ENCODE peak calls at places on chromosomes 3 and 15, in ten cellular contexts. Y is SW480; S is NCI-H1092 treated with DMSO at 0.1 percent for 48 hours; D is substantia nigra; V is lower lobe of right lung; L is GM13976; C is naive B cell; J is LHCN-M2; P is activated CD4-positive, CD25-positive, alpha-beta regulatory T cell treated with anti-CD3 and anti-CD28 coated beads, Interleukin-2, amount 50 U/mL, for 16 hours; H is LoVo. B is an unnamed sample.

GRCh38 chr3:98954242-98954641 is 52.7 kb upstream of the DCBLD2 start:
- DNase-seq in V (no peak), J (no peak), S (no peak), L (no peak), C (no peak), Y (no peak), P (no peak), D (no peak), H (no peak), B (no peak)

GRCh38 chr3:149466192-149466591 is 8.3 kb upstream of the TM4SF4 start:
- DNase-seq in S (no peak), V (no peak), L (no peak), P (no peak), Y (no peak), D (no peak), J (peak; percentile 96), C (no peak), H (no peak), B (peak; percentile 7)

GRCh38 chr3:136270179-136270578 is 20.0 kb downstream of the PCCB start:
- DNase-seq in Y (no peak), C (no peak), V (no peak), D (no peak), J (no peak), S (no peak), L (peak; percentile 30), P (no peak), H (no peak), B (no peak)

GRCh38 chr3:63323766-63324165 is 45.7 kb downstream of the SYNPR start:
- DNase-seq in C (no peak), D (no peak), S (no peak), H (no peak), Y (no peak), P (no peak), L (no peak), J (no peak), V (no peak), B (no peak)

GRCh38 chr3:117523407-117523806 is 813.8 kb downstream of the TUSC7 start:
- DNase-seq in S (no peak), D (no peak), J (no peak), P (no peak), L (no peak), C (no peak), V (no peak), Y (no peak), H (no peak), B (no peak)

GRCh38 chr15:40240619-40241304 is 1.9 kb downstream of the PAK6 start:
- DNase-seq in Y (no peak), S (no peak), C (no peak), L (peak; percentile 34), D (no peak), V (no peak), P (no peak), J (no peak), H (no peak), B (peak; percentile 41)

GRCh38 chr3:195100903-195101591 is 169.9 kb downstream of the XXYLT1 start:
- DNase-seq in D (no peak), S (no peak), P (no peak), Y (no peak), V (peak; percentile 83), J (no peak), H (no peak), C (peak; percentile 71), L (peak; percentile 68), B (no peak)

GRCh38 chr15:71189723-71190122 is 74.5 kb downstream of the THSD4 start:
- DNase-seq in Y (no peak), H (no peak), J (no peak), L (no peak), C (no peak), S (no peak), P (no peak), V (no peak), D (no peak), B (no peak)

GRCh38 chr3:24235121-24235520 is 259.5 kb downstream of the THRB start:
- DNase-seq in D (no peak), L (no peak), J (no peak), Y (peak; percentile 43), C (no peak), H (peak; percentile 56), S (no peak), P (no peak), V (no peak), B (no peak)

GRCh38 chr15:55407631-55407948 is 569 bp downstream of the CCPG1 start:
- DNase-seq in H (peak; percentile 56), V (no peak), C (no peak), S (peak; percentile 34), D (no peak), Y (peak; percentile 43), L (peak; percentile 31), J (peak; percentile 47), P (no peak), B (no peak)

GRCh38 chr3:119305271-119305670 is 11.1 kb downstream of the ARHGAP31 start:
- DNase-seq in J (no peak), H (no peak), L (no peak), S (no peak), C (no peak), P (no peak), V (no peak), Y (no peak), D (no peak), B (no peak)

GRCh38 chr3:2856062-2856792 is 253.9 kb downstream of the IL5RA start:
- DNase-seq in S (no peak), J (no peak), L (no peak), V (no peak), D (no peak), Y (no peak), P (no peak), H (no peak), C (no peak), B (no peak)

GRCh38 chr3:134345202-134345601 is 29.0 kb downstream of the AMOTL2 start:
- DNase-seq in S (no peak), P (no peak), C (no peak), V (no peak), D (no peak), J (no peak), Y (no peak), L (no peak), H (no peak), B (no peak)

GRCh38 chr3:48119495-48120193 is 68.6 kb downstream of the CDC25A start:
- DNase-seq in C (no peak), D (no peak), V (no peak), P (no peak), L (no peak), Y (no peak), H (no peak), S (no peak), J (peak; percentile 12), B (no peak)

GRCh38 chr3:40846466-40846865 is 321.7 kb downstream of the ZNF621 start:
- DNase-seq in D (no peak), P (no peak), V (no peak), S (no peak), Y (no peak), L (no peak), C (no peak), H (no peak), J (peak; percentile 58), B (no peak)

GRCh38 chr3:173586176-173586575 is 188.6 kb downstream of the NLGN1 start:
- DNase-seq in H (no peak), D (no peak), C (no peak), V (no peak), Y (no peak), S (no peak), P (no peak), J (no peak), L (no peak), B (no peak)

GRCh38 chr3:64460877-64461276 is 226.9 kb downstream of the ADAMTS9 start:
- DNase-seq in V (no peak), L (no peak), P (no peak), D (no peak), Y (no peak), J (peak; percentile 59), C (no peak), S (no peak), H (no peak), B (no peak)

B was measured in H1.